ENCODE peak calls at places on chromosomes 2 and 18, in six cellular contexts. Q is ovary; R is C1 segment of cervical spinal cord; M is stimulated activated CD8-positive, alpha-beta memory T cell treated with anti-CD3 and anti-CD28 coated beads, Interleukin-15, amount 100 ng/mL, for 48 hours; O is HT1080; A is HuH-7.5. G is an unnamed sample.

GRCh38 chr2:97741686-97742085 is 28.3 kb downstream of the ZAP70 start:
- DNase-seq in Q (no peak), O (no peak), R (no peak), A (no peak), M (no peak), G (no peak)

GRCh38 chr2:60468390-60469085 is 84.9 kb downstream of the BCL11A start:
- DNase-seq in R (no peak), M (no peak), Q (no peak), A (no peak), O (peak), G (no peak)

GRCh38 chr18:10235553-10235952 is 218.9 kb upstream of the APCDD1 start:
- DNase-seq in R (no peak), M (no peak), O (no peak), A (no peak), Q (no peak), G (no peak)

GRCh38 chr2:44751754-44752479 is 189.6 kb upstream of the SIX3 start:
- DNase-seq in Q (no peak), M (no peak), R (no peak), A (no peak), O (no peak), G (no peak)

GRCh38 chr2:43039376-43040080 is 186.9 kb downstream of the ZFP36L2 start:
- DNase-seq in M (no peak), A (no peak), R (no peak), O (no peak), Q (no peak), G (no peak)

GRCh38 chr2:177289824-177290632 is 25.5 kb upstream of the NFE2L2 start:
- DNase-seq in A (no peak), R (no peak), M (no peak), O (no peak), Q (no peak), G (no peak)

GRCh38 chr2:464562-465309 is 176.8 kb upstream of the ALKAL2 start:
- DNase-seq in R (no peak), A (no peak), Q (no peak), M (no peak), O (no peak), G (no peak)

GRCh38 chr18:80200932-80201672 is 46.2 kb downstream of the PARD6G start:
- DNase-seq in O (no peak), R (no peak), A (no peak), Q (no peak), M (no peak), G (no peak)

GRCh38 chr2:238423561-238424312 is 3.0 kb upstream of the ASB1 start:
- DNase-seq in A (no peak), Q (no peak), M (no peak), R (no peak), O (peak), G (no peak)

GRCh38 chr2:69561041-69561550 is 82.4 kb downstream of the AAK1 start:
- DNase-seq in R (no peak), O (no peak), A (no peak), M (no peak), Q (no peak), G (no peak)

GRCh38 chr2:239112127-239112774 is 264.4 kb downstream of the TWIST2 start:
- DNase-seq in Q (no peak), O (no peak), M (no peak), A (no peak), R (no peak), G (no peak)

GRCh38 chr2:221747289-221747972 is 175.3 kb upstream of the EPHA4 start:
- DNase-seq in R (no peak), Q (no peak), A (no peak), M (no peak), O (no peak), G (no peak)

GRCh38 chr18:6920099-6920955 is 190.8 kb downstream of the ARHGAP28 start:
- DNase-seq in R (no peak), O (peak), Q (peak), M (peak), A (peak), G (no peak)

GRCh38 chr2:71101656-71102055 is 28.4 kb downstream of the MCEE start:
- DNase-seq in A (no peak), O (peak), R (no peak), M (no peak), Q (no peak), G (no peak)

GRCh38 chr2:45743531-45744391 is 92.3 kb downstream of the PRKCE start:
- DNase-seq in A (no peak), Q (peak), M (no peak), O (peak), R (no peak), G (peak)

GRCh38 chr2:191638079-191638801 is 39.7 kb upstream of the NABP1 start:
- DNase-seq in A (no peak), M (no peak), R (no peak), O (no peak), Q (no peak), G (no peak)

GRCh38 chr2:201261471-201261870 is 1.1 kb downstream of the CASP8 start:
- DNase-seq in M (no peak), O (no peak), R (no peak), Q (no peak), A (no peak), G (no peak)

GRCh38 chr2:109481196-109481555 is 132.6 kb downstream of the SEPTIN10 start:
- DNase-seq in O (no peak), R (no peak), A (no peak), M (no peak), Q (no peak), G (peak)

GRCh38 chr2:68091439-68092034 is 28.7 kb upstream of the C1D start:
- DNase-seq in R (no peak), Q (no peak), M (no peak), A (no peak), O (no peak), G (no peak)